ENCODE peak calls at places on chromosomes 5 and 9, in seven cellular contexts. I is neural crest cell, Z is tibial nerve, N is nephron progenitor cell, B is mucosa of descending colon, M is fibroblast of pulmonary artery, A is AG09309. W is an unnamed sample.

GRCh38 chr5:55701462-55702103 is 10.5 kb downstream of the SLC38A9 start:
- DNase-seq in I (no peak), Z (no peak), N (no peak), B (no peak), M (no peak), A (no peak), W (no peak)

GRCh38 chr5:173568128-173568527 is 48.3 kb downstream of the BOD1 start:
- DNase-seq in I (no peak), Z (no peak), N (no peak), B (no peak), M (no peak), A (no peak), W (no peak)

GRCh38 chr9:124256517-124257069 is 1.2 kb upstream of the NEK6 start:
- DNase-seq in I (no peak), Z (no peak), N (no peak), B (peak), M (peak), A (peak), W (no peak)

GRCh38 chr5:109281136-109281690 is 128.6 kb downstream of the PJA2 start:
- DNase-seq in I (no peak), Z (no peak), N (no peak), B (no peak), M (no peak), A (no peak), W (no peak)

GRCh38 chr5:168305281-168305680 is 13.8 kb downstream of the WWC1 start:
- DNase-seq in I (no peak), Z (no peak), N (no peak), B (no peak), M (no peak), A (no peak), W (no peak)

GRCh38 chr5:170923910-170924620 is 62.2 kb downstream of the RANBP17 start:
- DNase-seq in I (no peak), Z (no peak), N (no peak), B (no peak), M (no peak), A (no peak), W (no peak)

GRCh38 chr9:13444696-13445095 is 165.2 kb upstream of the MPDZ start:
- DNase-seq in I (no peak), Z (no peak), N (no peak), B (no peak), M (no peak), A (no peak), W (no peak)

GRCh38 chr5:132115375-132115774 is 41.8 kb downstream of the CSF2 start:
- DNase-seq in I (no peak), Z (no peak), N (no peak), B (no peak), M (no peak), A (no peak), W (no peak)

GRCh38 chr9:136337416-136338395 is 10.4 kb downstream of the GPSM1 start:
- DNase-seq in I (no peak), Z (no peak), N (no peak), B (no peak), M (no peak), A (no peak), W (no peak)

GRCh38 chr5:21613971-21614488 is 1239.1 kb downstream of the CDH12 start:
- DNase-seq in I (no peak), Z (no peak), N (no peak), B (no peak), M (no peak), A (no peak), W (no peak)

GRCh38 chr9:14258840-14259239 is 55.1 kb downstream of the NFIB start:
- DNase-seq in I (no peak), Z (no peak), N (no peak), B (no peak), M (peak), A (no peak), W (no peak)

GRCh38 chr9:22064957-22065356 is 55.9 kb upstream of the CDKN2B start:
- DNase-seq in I (no peak), Z (no peak), N (no peak), B (no peak), M (no peak), A (no peak), W (no peak)

GRCh38 chr5:35813456-35813855 is 43.2 kb upstream of the IL7R start:
- DNase-seq in I (no peak), Z (no peak), N (no peak), B (no peak), M (no peak), A (no peak), W (no peak)

GRCh38 chr9:72324974-72325373 is 40.0 kb downstream of the ZFAND5 start:
- DNase-seq in I (no peak), Z (no peak), N (no peak), B (no peak), M (no peak), A (no peak), W (no peak)

GRCh38 chr5:30894811-30895210 is 298.7 kb upstream of the CDH6 start:
- DNase-seq in I (no peak), Z (no peak), N (no peak), B (no peak), M (no peak), A (no peak), W (no peak)

GRCh38 chr5:163509288-163510040 is 4.0 kb downstream of the MAT2B start:
- DNase-seq in I (no peak), Z (peak), N (no peak), B (no peak), M (peak), A (no peak), W (no peak)

GRCh38 chr5:177370488-177371119 is 12.9 kb downstream of the RGS14 start:
- DNase-seq in I (peak), Z (peak), N (peak), B (peak), M (peak), A (no peak), W (peak)

GRCh38 chr9:12989669-12990068 is 214.8 kb downstream of the LURAP1L start:
- DNase-seq in I (no peak), Z (no peak), N (no peak), B (no peak), M (no peak), A (no peak), W (no peak)

GRCh38 chr9:133059623-133060022 is 2.2 kb upstream of the CEL start:
- DNase-seq in I (no peak), Z (no peak), N (no peak), B (no peak), M (no peak), A (no peak), W (no peak)

DNA sequence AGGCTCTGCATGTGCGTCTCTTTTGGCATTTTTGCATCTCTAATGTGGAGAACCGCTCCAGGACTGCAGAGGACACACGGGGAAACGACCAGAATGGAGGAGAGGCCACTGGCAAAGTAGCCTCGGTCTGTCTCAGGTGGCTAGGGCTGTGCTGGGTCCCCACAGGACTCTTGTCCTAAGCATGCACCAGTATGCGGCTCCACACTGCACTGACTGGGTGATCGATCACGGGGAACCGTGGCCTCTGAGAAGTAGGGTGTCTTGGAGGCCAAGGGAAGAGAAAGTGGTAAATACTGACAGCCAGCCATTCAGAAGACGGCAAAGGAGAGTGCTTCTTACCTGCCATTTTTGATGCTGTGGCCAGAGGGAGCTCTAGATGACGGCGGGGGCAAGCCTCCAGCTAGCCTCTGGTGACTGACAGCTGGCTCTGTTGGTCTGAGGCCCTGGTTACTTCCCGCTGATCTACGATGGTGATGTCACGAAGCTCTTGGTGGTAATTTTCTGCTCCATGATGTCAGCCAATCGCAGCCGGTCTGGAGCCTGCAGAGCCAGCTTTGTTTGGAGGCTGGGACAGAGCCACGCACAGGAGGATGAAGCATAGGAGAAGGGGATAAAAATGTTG is 40.4 kb upstream of the GADD45G start:
- DNase-seq in I (no peak), Z (no peak), N (no peak), B (no peak), M (peak), A (no peak), W (peak)
- TF ChIP-seq CTCF in I (peak), Z (no peak), N (no peak), B (no peak), M (peak), A (no peak), W (no peak)

GRCh38 chr9:97853844-97854695 is 1.0 kb downstream of the FOXE1 start:
- DNase-seq in I (no peak), Z (no peak), N (peak), B (no peak), M (peak), A (no peak), W (peak)
- TF ChIP-seq CTCF in I (peak), Z (no peak), N (peak), B (no peak), M (no peak), A (no peak), W (peak)

DNA sequence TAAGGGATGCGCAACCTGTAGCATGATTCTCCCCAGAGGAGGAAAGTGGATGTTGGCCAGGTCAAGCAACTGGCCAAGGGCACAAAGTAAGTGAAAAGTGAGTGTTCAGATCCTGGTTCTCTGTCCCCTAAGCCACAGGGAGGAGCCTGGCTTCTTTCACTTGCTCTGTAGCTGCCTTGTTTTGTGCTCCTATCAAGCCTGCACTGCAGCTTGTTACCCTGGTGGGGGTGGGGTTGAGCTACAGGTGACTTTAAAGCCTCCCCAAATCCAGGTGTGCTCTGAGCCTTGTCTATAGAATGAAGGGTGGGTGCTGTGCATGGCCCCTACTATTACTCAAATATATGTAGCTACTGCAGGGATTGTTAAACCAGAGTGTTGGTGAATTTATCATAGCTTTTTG is 32.9 kb downstream of the RALGPS1 start:
- DNase-seq in I (no peak), Z (no peak), N (no peak), B (no peak), M (no peak), A (no peak), W (no peak)
- TF ChIP-seq CTCF in I (no peak), Z (no peak), N (no peak), B (no peak), M (no peak), A (no peak), W (no peak)

DNA sequence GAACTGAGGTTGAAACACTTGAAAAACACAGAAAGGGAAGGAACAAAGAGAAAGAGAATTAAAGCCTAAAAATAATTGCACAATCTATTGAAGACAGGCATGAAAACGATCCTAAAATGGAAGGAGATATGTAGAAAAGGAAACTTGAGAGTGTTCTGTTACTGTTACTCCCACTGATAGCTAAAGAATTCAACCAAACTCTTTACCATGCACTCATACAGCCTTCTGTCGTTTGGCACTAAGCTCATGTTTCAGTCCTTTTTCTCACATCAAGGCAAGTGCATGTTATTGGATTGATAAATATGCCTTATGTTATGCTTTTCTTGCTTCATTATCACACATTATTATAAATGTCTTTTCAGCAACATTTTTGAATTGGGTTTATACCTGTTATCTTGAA is 696.5 kb downstream of the EFNA5 start:
- DNase-seq in I (no peak), Z (no peak), N (no peak), B (no peak), M (no peak), A (no peak), W (no peak)
- TF ChIP-seq CTCF in I (no peak), Z (no peak), N (no peak), B (no peak), M (no peak), A (no peak), W (no peak)

DNA sequence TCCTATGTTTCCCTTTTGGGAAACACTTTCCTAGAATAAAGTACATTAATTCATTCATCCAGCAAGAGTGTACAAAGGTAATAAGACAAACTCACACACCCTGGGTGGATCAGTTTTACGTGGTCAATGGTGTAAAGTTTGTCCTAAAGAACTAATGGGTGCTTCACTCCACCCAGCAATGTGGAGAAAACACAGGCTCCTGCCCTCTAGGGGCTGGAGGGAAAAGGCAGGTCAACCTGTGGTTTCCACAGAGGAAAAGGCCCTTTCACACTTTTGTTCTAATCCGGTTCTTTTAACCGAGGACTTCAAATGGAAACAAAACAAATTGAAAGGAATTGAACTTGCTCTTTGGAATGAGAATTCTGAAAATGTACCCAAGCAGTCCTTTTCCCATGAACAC is 80.9 kb upstream of the SPOCK1 start:
- DNase-seq in I (no peak), Z (no peak), N (no peak), B (no peak), M (no peak), A (no peak), W (peak)
- TF ChIP-seq CTCF in I (peak), Z (no peak), N (no peak), B (no peak), M (peak), A (peak), W (no peak)

DNA sequence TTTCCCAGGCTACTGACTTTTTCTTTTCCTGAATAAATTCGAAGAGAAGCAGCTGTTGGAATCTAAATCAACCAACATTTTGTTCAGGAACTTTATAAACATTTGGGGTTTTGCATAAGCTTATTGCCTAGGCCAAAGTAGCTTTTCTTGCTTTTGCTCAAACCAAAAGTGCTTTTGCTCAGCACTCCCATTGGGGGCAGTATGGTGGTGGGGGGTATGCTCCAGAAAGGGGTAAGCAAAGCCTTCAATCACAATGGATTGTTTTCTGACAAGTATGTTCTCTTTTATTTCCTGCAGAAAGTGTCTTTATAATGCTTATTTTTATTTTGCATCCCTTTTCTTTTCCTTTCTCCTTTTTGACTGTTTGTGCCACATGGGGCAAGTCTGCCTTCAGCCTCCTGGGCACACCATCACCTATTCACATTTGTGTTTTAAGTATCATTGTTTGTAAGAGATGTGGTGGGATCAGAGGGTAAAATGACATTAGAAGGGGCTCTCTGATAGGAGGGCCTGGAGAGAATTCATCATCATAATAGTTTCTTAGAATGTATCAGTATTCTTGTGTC is 86.0 kb downstream of the PRDM6 start:
- DNase-seq in I (no peak), Z (no peak), N (no peak), B (no peak), M (no peak), A (no peak), W (no peak)
- TF ChIP-seq CTCF in I (no peak), Z (no peak), N (no peak), B (no peak), M (no peak), A (no peak), W (no peak)

GRCh38 chr5:157651623-157652376 is 438 bp downstream of the SOX30 start:
- DNase-seq in I (no peak), Z (no peak), N (no peak), B (peak), M (peak), A (no peak), W (peak)
- TF ChIP-seq CTCF in I (no peak), Z (peak), N (no peak), B (peak), M (peak), A (peak), W (peak)

DNA sequence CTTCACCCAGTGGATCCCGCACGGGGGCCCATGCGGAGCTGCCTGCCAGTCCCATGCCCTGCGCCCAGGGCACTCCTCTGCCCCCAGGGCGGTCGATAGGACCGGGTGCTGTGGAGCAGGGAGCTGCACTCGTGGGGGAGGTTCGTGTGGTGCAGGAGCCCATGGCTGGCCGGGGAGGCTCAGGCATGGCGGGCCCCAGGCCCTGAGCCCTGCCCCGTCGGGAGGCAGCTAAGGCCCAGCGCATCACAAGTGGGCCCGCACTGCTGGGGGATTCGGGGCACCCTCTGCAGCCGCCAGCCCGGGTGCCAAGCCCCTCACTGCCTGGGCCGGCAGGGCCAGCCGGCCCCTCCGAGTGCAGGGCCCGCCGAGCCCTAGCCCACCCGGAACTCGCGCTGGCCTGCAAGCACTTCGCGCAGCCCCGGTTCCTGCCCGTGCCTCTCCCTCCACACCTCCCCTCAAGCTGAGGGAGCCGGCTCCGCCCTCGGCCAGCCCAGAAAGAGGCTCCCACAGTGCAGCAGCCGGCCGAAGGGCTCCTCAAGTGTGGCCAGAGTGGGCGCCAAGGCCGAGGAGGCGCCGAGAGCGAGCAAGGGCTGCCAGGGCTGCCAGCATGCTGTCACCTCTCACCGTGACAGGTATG is 221.1 kb upstream of the RORB start:
- DNase-seq in I (no peak), Z (no peak), N (no peak), B (no peak), M (no peak), A (no peak), W (no peak)
- TF ChIP-seq CTCF in I (no peak), Z (no peak), N (no peak), B (no peak), M (no peak), A (no peak), W (no peak)

GRCh38 chr5:111223790-111224560 is at the start of gene CAMK4:
- DNase-seq in I (peak), Z (peak), N (peak), B (peak), M (peak), A (peak), W (peak)
- TF ChIP-seq CTCF in I (no peak), Z (no peak), N (no peak), B (no peak), M (peak), A (no peak), W (no peak)